ENCODE peak calls at places on chromosome 21, in seven cellular contexts. C is A549, G is uterus, A is HepG2, Q is Peyer's patch, N is IMR-90, T is K562. I is an unnamed sample.

GRCh38 chr21:15051652-15052554 is 12.9 kb downstream of the NRIP1 start:
- DNase-seq in C (peak), G (no peak), A (no peak), Q (no peak), N (peak), T (no peak), I (no peak)

GRCh38 chr21:15062566-15062965 is 2.2 kb downstream of the NRIP1 start:
- DNase-seq in C (peak), G (no peak), A (no peak), Q (no peak), N (no peak), T (no peak), I (no peak)

GRCh38 chr21:25750085-25750484 is 15.3 kb downstream of the GABPA start:
- DNase-seq in C (no peak), G (no peak), A (no peak), Q (no peak), N (no peak), T (no peak), I (no peak)

GRCh38 chr21:26093094-26093493 is 77.5 kb downstream of the APP start:
- DNase-seq in C (no peak), G (no peak), A (no peak), Q (no peak), N (peak), T (no peak), I (no peak)

GRCh38 chr21:36854391-36854790 is 112.1 kb downstream of the HLCS start:
- DNase-seq in C (peak), G (no peak), A (peak), Q (no peak), N (peak), T (peak), I (no peak)

GRCh38 chr21:44365967-44366585 is 12.7 kb downstream of the TRPM2 start:
- DNase-seq in C (no peak), G (no peak), A (no peak), Q (no peak), N (no peak), T (no peak), I (peak)

GRCh38 chr21:18424250-18424649 is 20.7 kb upstream of the TMPRSS15 start:
- DNase-seq in C (no peak), G (no peak), A (no peak), Q (no peak), N (no peak), T (no peak), I (no peak)

GRCh38 chr21:38424333-38424732 is 73.9 kb downstream of the ERG start:
- DNase-seq in C (no peak), G (no peak), A (no peak), Q (no peak), N (no peak), T (no peak), I (no peak)

GRCh38 chr21:28927122-28927521 is 65.6 kb downstream of the LTN1 start:
- DNase-seq in C (no peak), G (no peak), A (no peak), Q (no peak), N (no peak), T (no peak), I (no peak)

GRCh38 chr21:42590431-42591131 is 62.8 kb upstream of the PDE9A start:
- DNase-seq in C (no peak), G (no peak), A (no peak), Q (no peak), N (no peak), T (no peak), I (no peak)

GRCh38 chr21:45632165-45632896 is 11.2 kb upstream of the PCBP3 start:
- DNase-seq in C (no peak), G (no peak), A (no peak), Q (no peak), N (no peak), T (no peak), I (peak)

GRCh38 chr21:31220567-31220966 is 123.5 kb downstream of the TIAM1 start:
- DNase-seq in C (no peak), G (no peak), A (peak), Q (no peak), N (peak), T (no peak), I (no peak)

GRCh38 chr21:44583800-44584147 is 3.4 kb upstream of the KRTAP10-5 start:
- DNase-seq in C (no peak), G (no peak), A (no peak), Q (no peak), N (no peak), T (no peak), I (no peak)

GRCh38 chr21:44917446-44918106 is 3.1 kb downstream of the ITGB2 start:
- DNase-seq in C (no peak), G (no peak), A (no peak), Q (no peak), N (no peak), T (no peak), I (no peak)

GRCh38 chr21:43825610-43825935 is 36.2 kb downstream of the RRP1 start:
- DNase-seq in C (no peak), G (no peak), A (no peak), Q (no peak), N (no peak), T (no peak), I (no peak)

GRCh38 chr21:44866780-44867179 is 6.7 kb downstream of the PTTG1IP start:
- DNase-seq in C (no peak), G (no peak), A (peak), Q (no peak), N (peak), T (no peak), I (no peak)

GRCh38 chr21:30986966-30987365 is 51.3 kb downstream of the KRTAP19-8 start:
- DNase-seq in C (no peak), G (no peak), A (no peak), Q (no peak), N (no peak), T (no peak), I (no peak)

GRCh38 chr21:44487831-44488230 is 32.5 kb downstream of the LRRC3 start:
- DNase-seq in C (peak), G (no peak), A (peak), Q (no peak), N (peak), T (peak), I (no peak)

GRCh38 chr21:44349416-44349846 is 4.0 kb upstream of the TRPM2 start:
- DNase-seq in C (no peak), G (no peak), A (no peak), Q (no peak), N (no peak), T (no peak), I (peak)

GRCh38 chr21:20739421-20739820 is 258.8 kb upstream of the NCAM2 start:
- DNase-seq in C (no peak), G (no peak), A (no peak), Q (no peak), N (no peak), T (peak), I (no peak)

GRCh38 chr21:45876381-45877159 is 105.0 kb upstream of the COL6A1 start:
- DNase-seq in C (no peak), G (no peak), A (no peak), Q (no peak), N (no peak), T (no peak), I (no peak)

GRCh38 chr21:45860493-45861155 is 120.9 kb upstream of the COL6A1 start:
- DNase-seq in C (no peak), G (no peak), A (no peak), Q (no peak), N (no peak), T (no peak), I (no peak)

GRCh38 chr21:35508389-35508888 is 459.3 kb upstream of the RUNX1 start:
- DNase-seq in C (peak), G (peak), A (peak), Q (no peak), N (peak), T (peak), I (peak)

DNA sequence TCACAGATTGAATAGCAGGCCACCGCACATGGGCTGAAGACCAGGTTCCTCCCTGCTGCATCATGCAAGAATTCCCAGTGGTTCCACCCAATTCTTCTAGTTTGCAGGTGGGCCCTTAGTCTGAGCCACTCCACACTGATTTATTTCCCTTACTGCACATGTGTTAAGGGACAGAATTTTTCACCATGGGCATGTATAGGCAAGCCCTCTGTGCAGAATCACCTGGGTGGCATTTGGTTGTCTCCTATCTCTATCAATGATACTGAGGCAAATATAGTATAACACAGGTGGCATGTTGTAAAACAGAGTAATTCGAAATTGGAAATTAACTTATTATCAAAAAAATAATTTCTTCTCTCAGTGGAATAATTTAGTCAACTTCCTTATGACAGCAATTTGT is 1892.4 kb downstream of the NCAM2 start:
- DNase-seq in C (no peak), G (no peak), A (no peak), Q (no peak), N (no peak), T (no peak), I (no peak)
- H3K4me3 ChIP-seq in C (no peak), G (no peak), A (no peak), Q (no peak), N (no peak), T (no peak), I (no peak)

GRCh38 chr21:41419921-41420862 is 5.8 kb upstream of the MX1 start:
- DNase-seq in C (peak), G (peak), A (peak), Q (peak), N (peak), T (peak), I (peak)
- TF ChIP-seq POLR2A in C (no peak), G (peak), A (peak), Q (no peak), N (no peak), T (no peak), I (no peak)

GRCh38 chr21:33974513-33975468 is 59.2 kb upstream of the ATP5PO start:
- DNase-seq in C (no peak), G (no peak), A (no peak), Q (no peak), N (no peak), T (no peak), I (no peak)

GRCh38 chr21:33977721-33978369 is 62.2 kb upstream of the ATP5PO start:
- DNase-seq in C (no peak), G (no peak), A (no peak), Q (no peak), N (no peak), T (no peak), I (no peak)

GRCh38 chr21:33976082-33976979 is 60.7 kb upstream of the ATP5PO start:
- DNase-seq in C (peak), G (peak), A (peak), Q (peak), N (peak), T (peak), I (peak)

GRCh38 chr21:33976980-33977720 is 61.5 kb upstream of the ATP5PO start:
- DNase-seq in C (no peak), G (no peak), A (peak), Q (no peak), N (no peak), T (no peak), I (no peak)

DNA sequence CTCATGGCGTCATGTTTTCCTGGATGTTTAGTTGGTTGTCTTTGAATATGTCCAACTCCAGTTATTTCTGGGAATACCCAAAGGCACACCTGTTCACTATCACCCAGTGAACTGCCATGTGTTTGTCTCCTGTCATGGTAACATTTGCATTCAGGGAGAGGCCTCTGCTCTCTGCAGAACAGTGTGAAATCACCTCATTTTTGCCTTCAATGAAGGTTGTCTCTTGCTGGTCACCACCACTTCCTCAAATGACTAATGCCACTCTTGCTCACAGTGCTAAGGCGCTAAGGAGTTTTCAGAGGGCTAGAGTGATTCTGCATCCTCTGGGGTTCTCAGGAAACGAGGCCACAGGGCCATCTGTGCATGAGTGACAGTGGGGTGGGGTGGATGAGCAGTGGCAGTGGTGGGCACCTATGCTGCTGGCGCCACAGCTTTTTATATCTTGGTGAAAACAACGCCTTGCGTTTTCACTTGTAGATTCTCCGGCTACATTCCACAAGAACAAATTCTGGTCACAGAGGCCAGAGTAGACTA is 60.0 kb upstream of the ATP5PO start:
- DNase-seq in C (peak), G (no peak), A (no peak), Q (peak), N (peak), T (no peak), I (no peak)
- H3K4me3 ChIP-seq in C (no peak), G (no peak), A (peak), Q (no peak), N (no peak), T (no peak), I (no peak)

DNA sequence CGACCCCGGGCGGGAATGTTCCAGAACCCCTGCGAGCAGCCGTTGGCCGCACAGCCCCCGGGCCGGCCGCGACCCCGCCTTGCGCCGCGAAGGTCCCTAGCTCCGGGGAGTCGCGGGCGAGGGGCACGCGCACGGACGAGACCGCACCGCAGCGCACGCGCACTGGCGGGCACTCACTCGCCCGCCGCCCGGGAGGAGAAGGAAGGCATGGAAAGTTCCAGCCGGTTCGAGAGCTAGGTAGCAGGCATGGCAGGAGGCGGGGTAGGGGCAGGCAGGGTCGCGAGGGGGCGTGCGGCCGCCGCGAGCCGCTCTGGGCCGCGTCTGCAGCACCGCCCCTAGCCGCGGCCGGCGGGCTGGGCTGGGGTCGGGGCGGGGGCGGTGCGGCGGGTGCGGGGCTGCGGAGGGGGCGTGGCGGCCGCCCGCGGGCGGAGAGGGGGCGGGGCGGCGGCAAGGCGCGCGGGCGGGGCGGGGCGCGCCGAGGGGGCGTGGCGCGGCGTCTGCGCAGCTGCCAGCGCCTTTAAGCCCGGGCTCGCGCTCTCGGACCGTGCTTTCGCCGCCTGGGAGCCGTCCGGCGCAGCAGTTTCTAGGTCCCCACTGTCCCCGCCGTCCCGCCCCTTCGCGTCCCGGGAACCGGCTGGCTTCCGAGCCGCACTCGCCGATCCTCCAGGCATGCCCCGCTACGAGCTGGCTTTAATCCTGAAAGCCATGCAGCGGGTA is at the start of the genes MRPS6 and SLC5A3:
- DNase-seq in C (peak), G (peak), A (peak), Q (peak), N (peak), T (peak), I (peak)
- TF ChIP-seq POLR2A in C (peak), G (peak), A (peak), Q (peak), N (peak), T (peak), I (peak)